ENCODE peak calls at places on chromosomes 1 and 21, in six cellular contexts. D is astrocyte, G is fibroblast of villous mesenchyme, S is keratinocyte, L is tibial artery, C is psoas muscle. W is an unnamed sample.

GRCh38 chr1:12546771-12547585 is 71.0 kb downstream of the DHRS3 start:
- DNase-seq in D (no peak), G (no peak), S (no peak), C (peak), L (peak), W (no peak)

GRCh38 chr1:108897865-108898720 is 21.3 kb downstream of the GPSM2 start:
- DNase-seq in L (no peak), S (no peak), C (no peak), G (peak), D (peak), W (peak)

GRCh38 chr1:150582371-150582770 is 3.0 kb upstream of the MCL1 start:
- DNase-seq in L (no peak), G (peak), S (no peak), C (no peak), D (no peak), W (no peak)

GRCh38 chr1:183566026-183566425 is 24.2 kb downstream of the NCF2 start:
- DNase-seq in L (no peak), C (no peak), D (no peak), S (no peak), G (no peak), W (no peak)

GRCh38 chr1:236009857-236010256 is 55.0 kb downstream of the NID1 start:
- DNase-seq in S (no peak), D (peak), G (peak), C (no peak), L (no peak), W (no peak)

GRCh38 chr1:246786606-246787238 is 62.5 kb downstream of the SCCPDH start:
- DNase-seq in C (no peak), L (no peak), S (no peak), G (no peak), D (no peak), W (no peak)

GRCh38 chr1:109803901-109804331 is 40.2 kb upstream of the EPS8L3 start:
- DNase-seq in D (no peak), C (no peak), S (no peak), G (no peak), L (no peak), W (no peak)

GRCh38 chr1:171941920-171942319 is 100.6 kb downstream of the DNM3 start:
- DNase-seq in D (no peak), S (no peak), L (no peak), G (no peak), C (no peak), W (no peak)

GRCh38 chr1:200279810-200280411 is 129.9 kb downstream of the ZNF281 start:
- DNase-seq in G (peak), D (peak), C (no peak), L (peak), S (peak), W (no peak)

GRCh38 chr1:95183952-95184351 is 50.1 kb upstream of the RWDD3 start:
- DNase-seq in S (no peak), G (peak), C (no peak), L (no peak), D (no peak), W (no peak)

GRCh38 chr1:33943978-33944377 is 80.1 kb downstream of the HMGB4 start:
- DNase-seq in D (peak), G (peak), S (no peak), L (no peak), C (no peak), W (no peak)

GRCh38 chr1:45674478-45674877 is 11.9 kb downstream of the GPBP1L1 start:
- DNase-seq in G (no peak), D (no peak), C (no peak), L (no peak), S (no peak), W (no peak)

GRCh38 chr1:199948587-199949280 is 78.8 kb upstream of the NR5A2 start:
- DNase-seq in S (peak), D (peak), G (no peak), C (no peak), L (no peak), W (no peak)

GRCh38 chr1:5245348-5245747 is 590.9 kb downstream of the AJAP1 start:
- DNase-seq in C (no peak), L (no peak), D (no peak), G (no peak), S (no peak), W (no peak)

GRCh38 chr1:159988006-159988405 is 34.0 kb upstream of the SLAMF9 start:
- DNase-seq in C (no peak), S (no peak), D (no peak), L (no peak), G (no peak), W (no peak)

GRCh38 chr1:67524143-67525052 is 94.2 kb upstream of the SERBP1 start:
- DNase-seq in G (no peak), C (no peak), L (no peak), S (no peak), D (no peak), W (no peak)

GRCh38 chr1:204868340-204868700 is 2.3 kb upstream of the NFASC start:
- DNase-seq in C (peak), G (no peak), S (no peak), L (no peak), D (no peak), W (no peak)

GRCh38 chr1:55050283-55050682 is 10.9 kb downstream of the PCSK9 start:
- DNase-seq in C (no peak), S (no peak), L (no peak), G (peak), D (peak), W (no peak)

GRCh38 chr1:25773441-25774125 is 26.4 kb upstream of the SELENON start:
- DNase-seq in C (no peak), S (no peak), D (no peak), G (peak), L (no peak), W (no peak)

GRCh38 chr1:109275706-109276345 is 7.1 kb downstream of the PSRC1 start:
- DNase-seq in S (no peak), G (no peak), L (no peak), C (no peak), D (peak), W (no peak)

GRCh38 chr1:23964790-23965740 is 5.4 kb downstream of the PNRC2 start:
- DNase-seq in C (no peak), S (no peak), G (peak), D (no peak), L (no peak), W (no peak)

GRCh38 chr1:226444901-226445300 is 37.0 kb upstream of the PARP1 start:
- DNase-seq in C (no peak), L (no peak), S (no peak), D (no peak), G (no peak), W (peak)

GRCh38 chr1:79497193-79497773 is 490.8 kb upstream of the ADGRL4 start:
- DNase-seq in C (no peak), S (no peak), G (peak), L (no peak), D (peak), W (no peak)

GRCh38 chr21:14862794-14863720 is 201.7 kb downstream of the NRIP1 start:
- DNase-seq in S (no peak), C (no peak), D (no peak), G (peak), L (no peak), W (no peak)

GRCh38 chr1:230747886-230748800 is 955 bp downstream of the CAPN9 start:
- DNase-seq in S (no peak), G (no peak), L (no peak), C (no peak), D (no peak), W (no peak)

GRCh38 chr1:40824591-40825429 is 37.4 kb downstream of the CITED4 start:
- DNase-seq in L (no peak), G (peak), C (no peak), S (no peak), D (peak), W (no peak)

GRCh38 chr1:39649786-39650185 is 10.3 kb upstream of the HEYL start:
- DNase-seq in D (no peak), L (no peak), S (no peak), C (no peak), G (no peak), W (no peak)

GRCh38 chr21:37758997-37759396 is 157.3 kb downstream of the KCNJ6 start:
- DNase-seq in C (no peak), G (peak), L (no peak), S (no peak), D (peak), W (no peak)

GRCh38 chr1:26529655-26530539 is at the start of gene RPS6KA1:
- DNase-seq in G (peak), D (no peak), C (peak), L (no peak), S (no peak), W (peak)

GRCh38 chr1:218674280-218674773 is 329.2 kb downstream of the TGFB2 start:
- DNase-seq in S (no peak), L (no peak), C (no peak), G (peak), D (peak), W (no peak)

GRCh38 chr21:45593162-45594022 is 50.1 kb upstream of the PCBP3 start:
- DNase-seq in D (no peak), S (no peak), C (no peak), L (no peak), G (no peak), W (no peak)

GRCh38 chr1:193408782-193409293 is 222.4 kb upstream of the B3GALT2 start:
- DNase-seq in G (peak), C (peak), S (peak), D (peak), L (peak), W (no peak)
- H3K4me3 ChIP-seq in G (peak), C (no peak), S (peak), D (no peak), L (peak), W (no peak)

GRCh38 chr21:29335720-29336119 is 37.0 kb downstream of the BACH1 start:
- DNase-seq in C (no peak), S (no peak), D (peak), G (no peak), L (no peak), W (no peak)
- TF ChIP-seq CTCF in C (peak), S (peak), D (no peak), G (peak), L (no peak), W (no peak)

GRCh38 chr1:51504806-51505525 is 14.1 kb downstream of the EPS15 start:
- DNase-seq in G (no peak), L (no peak), S (no peak), D (no peak), C (no peak), W (peak)

GRCh38 chr1:51512120-51512519 is 6.9 kb downstream of the EPS15 start:
- DNase-seq in D (no peak), L (no peak), C (no peak), S (no peak), G (no peak), W (no peak)

GRCh38 chr1:51509773-51510172 is 9.3 kb downstream of the EPS15 start:
- DNase-seq in S (no peak), L (no peak), C (no peak), G (no peak), D (no peak), W (no peak)

GRCh38 chr1:51506537-51506936 is 12.5 kb downstream of the EPS15 start:
- DNase-seq in G (peak), S (no peak), L (no peak), D (peak), C (no peak), W (peak)
- H3K4me3 ChIP-seq in G (no peak), S (no peak), L (peak), D (no peak), C (peak), W (peak)

DNA sequence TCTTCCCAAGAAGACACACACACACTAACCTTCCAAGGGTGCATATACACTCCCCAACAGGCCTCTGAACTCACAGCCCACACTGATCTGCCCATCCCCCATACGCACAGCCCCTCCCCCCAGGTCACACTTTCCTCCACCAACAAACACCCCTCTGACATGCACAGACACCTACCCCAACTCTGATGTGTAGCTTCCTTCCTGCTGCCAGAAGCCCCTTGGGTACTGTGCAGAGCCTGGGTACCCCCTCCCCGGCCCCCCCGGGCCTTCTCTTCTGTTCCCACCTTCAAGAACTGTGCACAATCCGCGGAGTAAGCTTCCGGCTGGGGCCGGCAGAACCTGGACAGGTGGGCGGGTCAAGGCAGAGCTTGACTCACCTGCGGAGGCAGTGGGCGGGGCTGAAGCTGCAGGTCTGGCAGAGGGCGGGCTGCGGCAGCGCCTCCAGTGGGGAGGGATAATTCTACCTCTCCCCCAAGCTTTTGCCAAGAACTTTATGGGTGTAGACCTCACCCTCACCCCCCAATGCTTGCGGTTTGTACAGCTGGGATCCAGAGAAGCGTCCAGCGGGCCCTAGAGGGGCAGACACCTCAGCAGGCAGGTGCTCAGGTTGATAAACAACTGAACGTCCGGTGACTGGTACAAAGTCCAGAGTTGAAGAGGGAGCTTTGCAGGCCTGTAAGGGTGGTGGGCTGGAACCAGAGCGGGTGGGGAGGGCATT is at the start of gene C1orf210:
- DNase-seq in G (no peak), L (no peak), C (no peak), S (peak), D (no peak), W (no peak)
- TF ChIP-seq CTCF in G (no peak), L (no peak), C (no peak), S (peak), D (no peak), W (no peak)

DNA sequence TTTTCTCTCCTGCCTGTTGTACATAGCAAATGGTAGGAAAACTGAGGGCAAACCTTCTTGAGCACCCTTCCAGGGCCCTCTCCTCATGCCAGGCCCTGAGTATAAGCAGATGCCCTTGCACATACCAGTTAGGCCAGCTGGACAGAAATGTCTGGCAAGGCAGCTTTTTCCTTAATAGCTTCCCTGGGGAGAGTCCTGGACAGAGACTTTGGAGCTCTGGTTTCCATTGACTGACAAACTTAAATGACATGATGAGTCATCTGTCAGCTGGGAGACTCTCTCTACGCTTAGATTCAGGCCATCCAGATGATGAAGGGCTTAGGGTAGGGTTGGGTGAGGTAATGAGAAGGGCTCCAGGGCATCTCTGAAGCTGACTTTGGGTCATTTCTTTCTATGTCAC is 317.5 kb downstream of the ASTN1 start:
- DNase-seq in D (no peak), G (no peak), L (no peak), S (no peak), C (no peak), W (no peak)
- H3K4me3 ChIP-seq in D (no peak), G (no peak), L (no peak), S (no peak), C (no peak), W (no peak)

DNA sequence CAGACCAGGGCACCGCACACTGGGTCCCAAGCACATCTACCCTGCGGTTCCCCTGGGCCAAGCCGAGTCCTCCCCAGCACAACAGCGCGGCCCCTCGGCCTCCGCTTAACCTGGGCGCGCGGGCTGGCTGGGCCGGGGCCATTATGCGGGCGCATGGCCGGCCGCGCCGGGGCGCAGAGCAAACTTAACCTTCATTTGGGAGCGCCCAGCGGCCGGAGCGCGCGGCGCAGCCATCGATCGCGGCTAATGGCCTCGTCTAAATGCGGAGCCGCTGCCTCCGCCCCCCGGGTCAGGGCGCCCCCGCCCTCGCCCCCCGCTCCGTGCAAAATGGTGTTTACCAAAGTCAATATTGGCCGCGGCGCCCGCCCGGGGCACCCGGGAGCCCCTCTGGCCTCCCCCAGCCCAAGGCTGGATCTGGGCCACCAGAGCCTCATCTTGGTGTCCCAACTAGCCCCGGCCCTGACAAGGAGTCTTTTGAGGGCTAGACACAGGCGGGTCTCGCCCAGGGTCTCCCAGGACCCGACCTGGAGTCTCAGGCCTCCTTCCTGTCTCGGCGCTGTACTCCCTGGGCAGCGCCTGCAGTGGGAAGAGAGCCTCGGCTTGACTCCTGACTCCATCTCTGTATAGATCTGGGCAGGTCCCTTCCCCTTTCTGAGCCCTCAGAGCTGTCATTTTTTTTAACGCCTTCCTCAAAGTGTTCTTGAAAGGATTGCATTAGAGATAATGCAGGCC is 272.0 kb downstream of the TRABD2B start:
- DNase-seq in C (no peak), S (no peak), D (no peak), G (no peak), L (no peak), W (no peak)
- TF ChIP-seq CTCF in C (peak), S (no peak), D (no peak), G (no peak), L (peak), W (no peak)

GRCh38 chr1:220734571-220735326 is 13.4 kb upstream of the MTARC2 start:
- DNase-seq in L (no peak), C (no peak), G (peak), S (no peak), D (peak), W (no peak)
- H3K4me3 ChIP-seq in L (no peak), C (no peak), G (no peak), S (no peak), D (no peak), W (no peak)

GRCh38 chr1:193749868-193750267 is 563.5 kb upstream of the B3GALT2 start:
- DNase-seq in L (no peak), C (no peak), D (no peak), S (no peak), G (no peak), W (no peak)

GRCh38 chr1:193753038-193753756 is 566.8 kb upstream of the B3GALT2 start:
- DNase-seq in C (no peak), L (no peak), G (peak), S (no peak), D (no peak), W (no peak)

DNA sequence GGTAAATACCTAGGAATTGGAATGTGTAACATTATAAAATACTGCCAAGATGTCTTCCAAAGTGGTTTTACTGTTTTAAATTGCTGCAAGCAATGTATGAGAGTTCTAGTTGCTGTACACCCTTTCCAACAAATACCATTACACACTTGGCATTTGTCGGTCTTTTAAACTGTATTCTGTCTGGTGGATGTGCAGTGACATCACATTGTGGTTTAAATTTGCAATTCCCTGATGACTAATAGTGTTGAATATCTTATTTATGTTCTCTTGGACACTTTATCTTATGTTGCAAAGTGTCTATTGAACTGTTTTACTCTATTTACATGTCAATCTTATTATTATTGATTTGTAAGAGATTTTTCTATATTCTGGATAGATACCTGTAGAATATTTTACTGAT is 561.2 kb upstream of the B3GALT2 start:
- DNase-seq in L (no peak), G (peak), D (peak), C (no peak), S (no peak), W (no peak)
- TF ChIP-seq CTCF in L (no peak), G (no peak), D (no peak), C (no peak), S (no peak), W (no peak)

GRCh38 chr21:20661745-20662470 is 336.3 kb upstream of the NCAM2 start:
- DNase-seq in C (no peak), L (no peak), D (no peak), S (no peak), G (no peak), W (no peak)

GRCh38 chr21:20662523-20662922 is 335.7 kb upstream of the NCAM2 start:
- DNase-seq in D (no peak), G (no peak), S (no peak), C (no peak), L (no peak), W (no peak)

DNA sequence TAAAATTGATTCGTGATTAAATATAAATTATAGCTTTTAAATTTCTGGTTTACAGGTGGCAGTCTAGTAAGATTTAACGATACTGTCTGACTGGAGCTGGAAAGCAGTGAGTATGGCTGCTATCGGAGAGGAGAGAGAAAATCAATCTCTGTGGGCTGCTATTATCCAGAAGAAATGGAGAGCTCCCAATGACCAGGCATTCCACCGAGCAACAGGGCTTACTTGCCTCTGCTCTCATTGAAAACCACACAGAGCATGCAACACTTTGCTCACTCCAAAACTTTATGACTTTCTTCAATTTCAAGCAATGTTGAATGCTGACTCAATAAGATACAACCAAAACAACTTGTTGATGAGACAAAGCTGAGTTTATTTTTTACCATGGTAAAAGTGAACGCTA is 337.0 kb upstream of the NCAM2 start:
- DNase-seq in D (no peak), C (no peak), G (no peak), L (no peak), S (no peak), W (no peak)
- H3K4me3 ChIP-seq in D (no peak), C (no peak), G (no peak), L (no peak), S (no peak), W (no peak)

W was measured in GM06990.